ENCODE peak calls at places on chromosomes 13 and 19, in ten cellular contexts. One of them, this sample, is unnamed.

GRCh38 chr13:109938255-109938936 is 152.0 kb upstream of the IRS2 start:
- DNase-seq in Caco-2: no peak
- DNase-seq in brain microvascular endothelial cell: peak
- DNase-seq in fibroblast of mammary gland: peak
- DNase-seq in T-cell: no peak
- DNase-seq in cardiac muscle cell: no peak
- DNase-seq in NCI-H524 treated with DMSO at 0.1 percent for 48 hours: no peak
- DNase-seq in ovary: no peak
- DNase-seq in GDM1: no peak
- DNase-seq in iPS-NIHi11: no peak
- DNase-seq in this sample: no peak

GRCh38 chr13:28494861-28495585 is at the start of gene FLT1:
- DNase-seq in Caco-2: peak
- DNase-seq in brain microvascular endothelial cell: no peak
- DNase-seq in fibroblast of mammary gland: no peak
- DNase-seq in T-cell: peak
- DNase-seq in cardiac muscle cell: peak
- DNase-seq in NCI-H524 treated with DMSO at 0.1 percent for 48 hours: no peak
- DNase-seq in ovary: no peak
- DNase-seq in GDM1: no peak
- DNase-seq in iPS-NIHi11: peak
- DNase-seq in this sample: peak

GRCh38 chr19:2212861-2213711 is 23.0 kb downstream of the PLEKHJ1 start:
- DNase-seq in Caco-2: peak
- DNase-seq in brain microvascular endothelial cell: no peak
- DNase-seq in fibroblast of mammary gland: no peak
- DNase-seq in T-cell: no peak
- DNase-seq in cardiac muscle cell: no peak
- DNase-seq in NCI-H524 treated with DMSO at 0.1 percent for 48 hours: no peak
- DNase-seq in ovary: no peak
- DNase-seq in GDM1: no peak
- DNase-seq in iPS-NIHi11: no peak
- DNase-seq in this sample: no peak

GRCh38 chr19:58059003-58059671 is at the start of gene ZNF135:
- DNase-seq in Caco-2: no peak
- DNase-seq in brain microvascular endothelial cell: peak
- DNase-seq in fibroblast of mammary gland: peak
- DNase-seq in T-cell: peak
- DNase-seq in cardiac muscle cell: peak
- DNase-seq in NCI-H524 treated with DMSO at 0.1 percent for 48 hours: peak
- DNase-seq in ovary: peak
- DNase-seq in GDM1: no peak
- DNase-seq in iPS-NIHi11: peak
- DNase-seq in this sample: peak

GRCh38 chr13:102227696-102228095 is 174.2 kb downstream of the FGF14 start:
- DNase-seq in Caco-2: no peak
- DNase-seq in brain microvascular endothelial cell: no peak
- DNase-seq in fibroblast of mammary gland: no peak
- DNase-seq in T-cell: no peak
- DNase-seq in cardiac muscle cell: no peak
- DNase-seq in NCI-H524 treated with DMSO at 0.1 percent for 48 hours: peak
- DNase-seq in ovary: no peak
- DNase-seq in GDM1: no peak
- DNase-seq in iPS-NIHi11: no peak
- DNase-seq in this sample: no peak

GRCh38 chr19:45664575-45664974 is 3.4 kb upstream of the GIPR start:
- DNase-seq in Caco-2: no peak
- DNase-seq in brain microvascular endothelial cell: no peak
- DNase-seq in fibroblast of mammary gland: peak
- DNase-seq in T-cell: no peak
- DNase-seq in cardiac muscle cell: no peak
- DNase-seq in NCI-H524 treated with DMSO at 0.1 percent for 48 hours: no peak
- DNase-seq in ovary: no peak
- DNase-seq in GDM1: no peak
- DNase-seq in iPS-NIHi11: no peak
- DNase-seq in this sample: no peak

GRCh38 chr19:5113101-5113557 is 144.2 kb downstream of the KDM4B start:
- DNase-seq in Caco-2: no peak
- DNase-seq in brain microvascular endothelial cell: peak
- DNase-seq in fibroblast of mammary gland: peak
- DNase-seq in T-cell: no peak
- DNase-seq in cardiac muscle cell: no peak
- DNase-seq in NCI-H524 treated with DMSO at 0.1 percent for 48 hours: no peak
- DNase-seq in ovary: no peak
- DNase-seq in GDM1: no peak
- DNase-seq in iPS-NIHi11: no peak
- DNase-seq in this sample: no peak

GRCh38 chr19:10552596-10553053 is 8.9 kb downstream of the ATG4D start:
- DNase-seq in Caco-2: peak
- DNase-seq in brain microvascular endothelial cell: no peak
- DNase-seq in fibroblast of mammary gland: peak
- DNase-seq in T-cell: no peak
- DNase-seq in cardiac muscle cell: no peak
- DNase-seq in NCI-H524 treated with DMSO at 0.1 percent for 48 hours: no peak
- DNase-seq in ovary: no peak
- DNase-seq in GDM1: no peak
- DNase-seq in iPS-NIHi11: peak
- DNase-seq in this sample: no peak

GRCh38 chr19:27909861-27910260 is 1303.1 kb downstream of the UQCRFS1 start:
- DNase-seq in Caco-2: no peak
- DNase-seq in brain microvascular endothelial cell: no peak
- DNase-seq in fibroblast of mammary gland: no peak
- DNase-seq in T-cell: no peak
- DNase-seq in cardiac muscle cell: no peak
- DNase-seq in NCI-H524 treated with DMSO at 0.1 percent for 48 hours: no peak
- DNase-seq in ovary: no peak
- DNase-seq in GDM1: no peak
- DNase-seq in iPS-NIHi11: no peak
- DNase-seq in this sample: no peak